ENCODE peak calls at places on chromosomes 7 and 10, in five cellular contexts. K, A, F, J and P are unnamed samples.

GRCh38 chr10:87862644-87863101 is 660 bp downstream of the KLLN start:
- DNase-seq in F (peak), A (peak), J (no peak), K (peak), P (no peak)

GRCh38 chr7:138890467-138890781 is 90.8 kb downstream of the KIAA1549 start:
- DNase-seq in K (no peak), F (no peak), J (no peak), A (no peak), P (no peak)

GRCh38 chr7:47480576-47481538 is 101.1 kb downstream of the TNS3 start:
- DNase-seq in J (no peak), A (no peak), F (no peak), K (no peak), P (no peak)

GRCh38 chr7:18426564-18427226 is 68.9 kb upstream of the HDAC9 start:
- DNase-seq in K (no peak), F (no peak), A (no peak), J (no peak), P (no peak)

GRCh38 chr10:29962451-29962850 is 96.9 kb downstream of the JCAD start:
- DNase-seq in A (no peak), J (no peak), F (no peak), K (no peak), P (no peak)

GRCh38 chr10:58963723-58964124 is 212.7 kb upstream of the PHYHIPL start:
- DNase-seq in F (no peak), K (no peak), A (no peak), J (no peak), P (no peak)

GRCh38 chr10:33334839-33335549 is 527 bp upstream of the NRP1 start:
- DNase-seq in A (peak), F (peak), K (no peak), J (peak), P (peak)

GRCh38 chr7:26787696-26788095 is 76.7 kb downstream of the SKAP2 start:
- DNase-seq in A (no peak), J (no peak), F (no peak), K (no peak), P (no peak)

GRCh38 chr10:52250562-52250961 is 63.5 kb upstream of the DKK1 start:
- DNase-seq in K (no peak), A (no peak), J (no peak), F (no peak), P (no peak)

GRCh38 chr7:22858640-22859561 is 36.3 kb upstream of the TOMM7 start:
- DNase-seq in F (no peak), A (peak), J (no peak), K (no peak), P (no peak)

GRCh38 chr10:21071001-21071673 is 174.0 kb upstream of the NEBL start:
- DNase-seq in J (no peak), A (no peak), K (no peak), F (no peak), P (no peak)

GRCh38 chr7:74173074-74173473 is 1.1 kb upstream of the EIF4H start:
- DNase-seq in F (peak), K (no peak), A (no peak), J (no peak), P (no peak)

GRCh38 chr10:91551856-91552255 is 81.0 kb downstream of the PPP1R3C start:
- DNase-seq in J (no peak), A (no peak), K (no peak), F (peak), P (no peak)

GRCh38 chr7:34184466-34184865 is 279.1 kb downstream of the BMPER start:
- DNase-seq in F (no peak), A (no peak), J (no peak), K (no peak), P (no peak)

DNA sequence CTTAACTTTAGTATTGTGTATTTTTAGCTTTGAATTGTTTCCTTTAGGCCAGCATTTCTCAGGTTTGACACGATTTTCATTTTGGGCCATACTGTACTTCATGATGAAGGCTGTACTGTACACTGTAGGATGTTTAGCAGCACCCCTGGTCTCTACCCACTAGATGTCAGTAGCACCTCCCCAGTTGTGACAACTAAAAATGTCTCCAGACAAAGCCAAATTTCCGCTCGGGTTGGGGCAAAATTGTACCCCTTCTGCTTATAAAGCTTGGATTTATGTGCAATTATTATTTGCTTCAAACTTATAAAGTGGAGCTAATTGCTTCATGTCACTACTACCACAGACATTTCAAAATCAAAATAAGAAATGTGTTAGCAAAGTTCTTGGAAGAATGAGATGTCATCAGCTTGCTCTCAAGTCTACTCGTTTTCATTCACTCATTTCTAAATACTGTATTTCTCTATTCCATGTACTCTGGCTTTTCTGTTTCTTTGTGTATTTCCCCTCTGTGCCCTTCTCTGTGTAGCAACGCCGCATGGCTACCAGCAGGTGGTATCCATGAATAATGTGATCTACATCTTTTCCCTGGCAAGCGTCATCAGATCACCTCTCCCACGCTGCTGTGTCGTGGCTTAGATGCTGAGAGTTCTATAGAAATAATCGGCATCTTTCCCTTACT is 47.7 kb upstream of the CALCR start:
- DNase-seq in F (no peak), A (peak), K (no peak), J (no peak), P (no peak)
- TF ChIP-seq CTCF in F (no peak), A (peak), K (no peak), J (no peak), P (peak)

GRCh38 chr10:70619271-70620019 is 16.9 kb upstream of the PRF1 start:
- DNase-seq in F (no peak), J (no peak), A (peak), K (no peak), P (no peak)
- TF ChIP-seq CTCF in F (no peak), J (no peak), A (no peak), K (no peak), P (peak)

GRCh38 chr7:142320883-142321282 is 63.0 kb upstream of the PRSS58 start:
- DNase-seq in J (no peak), A (no peak), K (no peak), F (no peak), P (no peak)

GRCh38 chr7:142323706-142324105 is 65.8 kb upstream of the PRSS58 start:
- DNase-seq in F (no peak), K (no peak), J (peak), A (no peak), P (no peak)

GRCh38 chr7:142321391-142321790 is 63.5 kb upstream of the PRSS58 start:
- DNase-seq in A (no peak), J (no peak), K (no peak), F (no peak), P (no peak)

GRCh38 chr7:142319970-142320369 is 62.1 kb upstream of the PRSS58 start:
- DNase-seq in K (no peak), F (no peak), A (no peak), J (no peak), P (no peak)
- TF ChIP-seq CTCF in K (peak), F (no peak), A (no peak), J (no peak), P (peak)

GRCh38 chr7:134347567-134347966 is 30.8 kb upstream of the SLC35B4 start:
- DNase-seq in A (no peak), J (no peak), F (no peak), K (no peak), P (no peak)
- TF ChIP-seq CTCF in A (no peak), J (no peak), F (no peak), K (no peak), P (no peak)

DNA sequence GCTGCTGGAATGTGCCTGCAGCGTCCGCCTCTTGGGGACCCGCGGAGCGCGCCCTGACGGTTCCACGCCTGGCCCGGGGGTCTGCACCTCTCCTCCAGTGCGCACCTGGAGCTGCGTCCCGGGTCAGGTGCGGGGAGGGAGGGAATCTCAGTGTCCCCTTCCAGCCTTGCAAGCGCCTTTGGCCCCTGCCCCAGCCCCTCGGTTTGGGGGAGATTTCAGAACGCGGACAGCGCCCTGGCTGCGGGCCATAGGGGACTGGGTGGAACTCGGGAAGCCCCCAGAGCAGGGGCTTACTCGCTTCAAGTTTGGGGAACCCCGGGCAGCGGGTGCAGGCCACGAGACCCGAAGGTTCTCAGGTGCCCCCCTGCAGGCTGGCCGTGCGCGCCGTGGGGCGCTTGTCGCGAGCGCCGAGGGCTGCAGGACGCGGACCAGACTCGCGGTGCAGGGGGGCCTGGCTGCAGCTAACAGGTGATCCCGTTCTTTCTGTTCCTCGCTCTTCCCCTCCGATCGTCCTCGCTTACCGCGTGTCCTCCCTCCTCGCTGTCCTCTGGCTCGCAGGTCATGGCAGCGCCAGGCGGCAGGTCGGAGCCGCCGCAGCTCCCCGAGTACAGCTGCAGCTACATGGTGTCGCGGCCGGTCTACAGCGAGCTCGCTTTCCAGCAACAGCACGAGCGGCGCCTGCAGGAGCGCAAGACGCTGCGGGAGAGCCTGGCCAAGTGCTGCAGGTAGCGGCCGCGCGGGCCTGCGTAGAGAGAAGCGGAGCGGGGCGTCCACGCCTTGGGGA is 645 bp downstream of the SLC26A4 start:
- DNase-seq in F (peak), K (no peak), A (peak), J (peak), P (no peak)
- TF ChIP-seq CTCF in F (no peak), K (no peak), A (peak), J (no peak), P (no peak)

GRCh38 chr7:97117372-97118188 is at the start of gene SDHAF3:
- DNase-seq in F (peak), J (peak), A (peak), K (peak), P (peak)
- TF ChIP-seq CTCF in F (no peak), J (peak), A (peak), K (no peak), P (peak)

GRCh38 chr7:50962962-50963374 is 180.3 kb upstream of the GRB10 start:
- DNase-seq in J (peak), A (peak), K (no peak), F (peak), P (no peak)
- TF ChIP-seq CTCF in J (no peak), A (no peak), K (no peak), F (no peak), P (no peak)

GRCh38 chr7:114428211-114428610 is 13.6 kb downstream of the FOXP2 start:
- DNase-seq in K (no peak), J (no peak), A (no peak), F (no peak), P (no peak)

GRCh38 chr7:114423218-114423496 is 8.5 kb downstream of the FOXP2 start:
- DNase-seq in K (no peak), A (no peak), F (no peak), J (no peak), P (no peak)

GRCh38 chr7:114422478-114423217 is 8.0 kb downstream of the FOXP2 start:
- DNase-seq in J (no peak), K (no peak), A (no peak), F (no peak), P (no peak)

GRCh38 chr7:114426380-114426779 is 11.8 kb downstream of the FOXP2 start:
- DNase-seq in A (no peak), K (no peak), J (no peak), F (no peak), P (no peak)

DNA sequence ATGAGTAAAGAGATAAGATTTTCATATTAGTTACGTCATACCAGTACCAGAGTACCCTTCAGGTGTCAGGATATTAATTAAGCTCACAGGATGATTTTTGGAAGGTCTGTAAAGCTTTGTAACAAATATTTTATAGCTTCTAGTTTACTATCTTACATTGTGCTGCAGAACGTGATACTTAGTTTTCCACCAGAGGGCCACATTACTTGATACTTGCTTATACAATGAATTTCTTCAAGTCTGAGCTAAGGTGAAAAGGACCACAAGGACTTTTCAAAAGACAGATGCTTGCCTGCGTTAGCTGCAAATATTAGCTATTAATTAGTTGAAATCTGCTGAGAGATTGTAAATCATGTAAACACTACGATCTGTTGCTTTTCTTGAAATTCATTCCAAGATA is 12.2 kb downstream of the FOXP2 start:
- DNase-seq in J (no peak), K (no peak), F (no peak), A (no peak), P (no peak)
- TF ChIP-seq CTCF in J (peak), K (no peak), F (no peak), A (peak), P (peak)

GRCh38 chr10:13276749-13277394 is 23.0 kb downstream of the PHYH start:
- DNase-seq in J (no peak), A (no peak), F (no peak), K (no peak), P (no peak)
- TF ChIP-seq CTCF in J (peak), A (no peak), F (no peak), K (no peak), P (peak)